ENCODE peak calls at places on chromosomes 3 and 15, in four cellular contexts. Z is stomach, I is Peyer's patch, A is testis. L is an unnamed sample.

GRCh38 chr3:126484148-126484547 is 8.5 kb upstream of the ZXDC start:
- DNase-seq in Z (no peak), I (no peak), A (no peak), L (peak; percentile 69)

GRCh38 chr3:44996556-44996969 is 20.5 kb downstream of the EXOSC7 start:
- DNase-seq in Z (no peak), I (no peak), A (no peak), L (no peak)

GRCh38 chr15:66651198-66651597 is 50.8 kb upstream of the SMAD6 start:
- DNase-seq in Z (no peak), I (no peak), A (no peak), L (no peak)

GRCh38 chr3:12150112-12150511 is 8.6 kb downstream of the TIMP4 start:
- DNase-seq in Z (no peak), I (no peak), A (no peak), L (no peak)

GRCh38 chr3:53045107-53045783 is 628 bp downstream of the SFMBT1 start:
- DNase-seq in Z (peak; percentile 66), I (peak; percentile 78), A (peak; percentile 55), L (peak; percentile 53)

GRCh38 chr15:90358124-90359033 is 6.3 kb downstream of the ZNF774 start:
- DNase-seq in Z (no peak), I (no peak), A (no peak), L (no peak)

GRCh38 chr3:59263152-59263551 is 213.3 kb upstream of the CFAP20DC start:
- DNase-seq in Z (no peak), I (no peak), A (no peak), L (no peak)

GRCh38 chr15:51706931-51707608 is 25.8 kb downstream of the SCG3 start:
- DNase-seq in Z (no peak), I (no peak), A (no peak), L (no peak)

GRCh38 chr3:29384640-29385039 is 103.8 kb downstream of the RBMS3 start:
- DNase-seq in Z (no peak), I (no peak), A (no peak), L (no peak)

GRCh38 chr15:99704444-99704838 is 28.8 kb downstream of the LYSMD4 start:
- DNase-seq in Z (no peak), I (no peak), A (peak; percentile 58), L (no peak)

GRCh38 chr3:44455318-44455717 is 22.2 kb downstream of the ZNF445 start:
- DNase-seq in Z (no peak), I (no peak), A (no peak), L (no peak)

GRCh38 chr3:143244516-143245063 is 125.0 kb downstream of the CHST2 start:
- DNase-seq in Z (no peak), I (no peak), A (no peak), L (no peak)

GRCh38 chr15:77998592-77998991 is 78.9 kb downstream of the TBC1D2B start:
- DNase-seq in Z (no peak), I (no peak), A (no peak), L (peak; percentile 51)

GRCh38 chr3:172517859-172518466 is 5.3 kb downstream of the TNFSF10 start:
- DNase-seq in Z (no peak), I (no peak), A (no peak), L (no peak)

GRCh38 chr15:42313463-42313862 is 40.2 kb upstream of the TMEM87A start:
- DNase-seq in Z (no peak), I (no peak), A (no peak), L (no peak)

GRCh38 chr3:150145659-150146058 is 175.0 kb upstream of the PFN2 start:
- DNase-seq in Z (no peak), I (no peak), A (no peak), L (peak; percentile 77)

GRCh38 chr15:89307046-89307587 is 27.5 kb downstream of the POLG start:
- DNase-seq in Z (no peak), I (no peak), A (no peak), L (no peak)

GRCh38 chr3:11610044-11610671 is 33.6 kb downstream of the VGLL4 start:
- DNase-seq in Z (peak; percentile 41), I (peak; percentile 64), A (peak; percentile 77), L (no peak)

GRCh38 chr3:118988198-118988842 is 46.3 kb downstream of the IGSF11 start:
- DNase-seq in Z (no peak), I (no peak), A (no peak), L (no peak)

GRCh38 chr3:109387241-109387640 is 49.9 kb upstream of the DPPA4 start:
- DNase-seq in Z (no peak), I (no peak), A (no peak), L (no peak)

GRCh38 chr15:90300541-90300940 is 35.1 kb downstream of the NGRN start:
- DNase-seq in Z (no peak), I (peak; percentile 39), A (no peak), L (no peak)

GRCh38 chr15:68488290-68488689 is 56.3 kb upstream of the ITGA11 start:
- DNase-seq in Z (no peak), I (no peak), A (no peak), L (no peak)

GRCh38 chr15:68484696-68485400 is 52.9 kb upstream of the ITGA11 start:
- DNase-seq in Z (no peak), I (no peak), A (no peak), L (peak; percentile 21)

GRCh38 chr15:68487087-68487843 is 55.3 kb upstream of the ITGA11 start:
- DNase-seq in Z (no peak), I (no peak), A (no peak), L (no peak)

GRCh38 chr15:68484220-68484619 is 52.3 kb upstream of the ITGA11 start:
- DNase-seq in Z (no peak), I (no peak), A (no peak), L (no peak)

GRCh38 chr15:68485721-68486360 is 53.9 kb upstream of the ITGA11 start:
- DNase-seq in Z (no peak), I (no peak), A (no peak), L (no peak)
- TF ChIP-seq POLR2A in Z (no peak), I (no peak), A (no peak), L (no peak)

DNA sequence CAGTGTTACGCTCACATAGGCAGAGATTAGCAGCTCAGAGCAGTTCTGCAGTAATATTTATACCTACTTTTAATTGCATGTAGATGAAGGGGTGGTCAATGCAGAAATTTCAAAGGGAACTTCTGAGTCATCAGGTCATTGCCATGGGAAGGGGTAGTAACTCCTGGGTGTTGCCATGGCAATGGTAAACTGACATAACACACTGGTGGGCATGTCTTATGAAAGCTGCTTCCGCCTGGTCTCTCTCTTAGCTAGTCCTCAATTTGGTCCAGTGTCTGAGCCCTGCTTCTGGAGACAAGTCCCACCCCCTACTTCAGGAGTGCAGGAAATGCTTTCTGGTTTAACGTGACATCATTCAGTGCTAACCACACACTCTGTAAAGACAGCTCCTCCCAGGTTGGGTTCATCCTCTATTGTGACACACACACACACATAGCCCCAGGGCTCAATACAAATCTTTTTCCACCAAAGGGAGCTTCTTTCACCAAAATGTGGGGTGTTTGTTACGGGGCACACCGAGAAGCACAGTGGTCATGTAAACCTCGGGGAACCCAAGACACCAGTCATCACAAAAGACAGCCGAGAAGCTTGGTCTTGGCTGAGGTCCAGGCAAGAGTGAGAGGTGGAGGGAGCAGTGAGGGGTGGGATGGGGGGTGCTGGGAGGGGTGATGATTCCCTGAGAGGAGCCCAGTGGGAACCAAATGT is 74.5 kb downstream of the TLE3 start:
- DNase-seq in Z (no peak), I (peak; percentile 63), A (no peak), L (no peak)
- H3K27ac ChIP-seq in Z (peak overlapping the region; percentile 70), I (peak overlapping the region; percentile 43), A (peak overlapping the region; percentile 12), L (peak overlapping the region; percentile 66)

GRCh38 chr3:169764453-169765280 is at the start of gene TERC:
- DNase-seq in Z (peak; percentile 92), I (peak; percentile 97), A (peak; percentile 97), L (peak; percentile 88)
- TF ChIP-seq POLR2A in Z (peak; percentile 96), I (peak; percentile 98), A (peak; percentile 77), L (peak; percentile 99)

GRCh38 chr3:80697291-80697690 is 929.5 kb upstream of the ROBO1 start:
- DNase-seq in Z (no peak), I (no peak), A (no peak), L (no peak)
- H3K27ac ChIP-seq in Z (no peak overlapping the region), I (no peak overlapping the region), A (no peak overlapping the region), L (no peak overlapping the region)

DNA sequence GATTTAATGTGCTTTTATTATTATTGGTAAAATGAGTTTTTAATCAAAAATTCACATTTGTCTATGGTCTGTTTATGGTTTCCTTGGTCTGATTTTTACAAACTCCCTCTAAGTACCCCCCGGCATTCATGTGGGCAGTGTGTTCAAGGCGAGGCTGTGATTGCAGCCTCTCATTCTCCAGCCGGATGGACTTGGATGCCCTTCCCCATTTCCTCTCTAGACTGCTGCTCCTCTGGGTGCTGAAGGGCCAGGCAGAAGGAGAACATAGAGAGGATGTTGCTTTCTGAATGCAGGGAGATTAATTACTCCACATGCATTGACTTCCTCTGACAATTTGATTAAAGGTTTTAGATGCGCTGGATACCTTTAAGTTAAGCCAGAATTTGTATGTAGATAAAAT is 3.9 kb upstream of the TMC3 start:
- DNase-seq in Z (no peak), I (no peak), A (no peak), L (no peak)
- TF ChIP-seq POLR2A in Z (no peak), I (no peak), A (no peak), L (no peak)

DNA sequence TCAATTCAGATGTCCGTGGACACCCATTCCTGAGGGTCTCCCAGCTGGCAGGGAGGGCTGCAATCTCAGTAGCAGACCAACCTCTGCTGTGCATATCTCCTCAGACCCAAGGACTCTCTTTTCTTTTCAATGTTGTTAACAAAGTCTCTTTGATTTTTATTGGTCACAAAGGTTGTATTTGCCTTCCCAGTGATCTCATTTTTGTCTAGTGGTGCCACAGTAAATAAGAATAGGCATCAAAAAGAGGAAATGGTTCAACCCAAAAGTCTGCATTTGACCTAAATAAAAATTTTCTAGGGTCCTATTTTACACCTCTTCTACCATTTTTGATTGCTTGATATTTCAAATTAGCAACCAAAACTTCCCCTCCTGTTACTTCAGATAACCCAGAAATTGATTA is 225.9 kb downstream of the CDIN1 start:
- DNase-seq in Z (no peak), I (no peak), A (no peak), L (no peak)
- H3K27ac ChIP-seq in Z (no peak overlapping the region), I (no peak overlapping the region), A (no peak overlapping the region), L (no peak overlapping the region)